ENCODE peak calls at places on chromosome 17, in five cellular contexts. S, G, F, J and N are unnamed samples. For H3K4me1 and H3K36me3, the result is how much of the 10 kb centered on the place peaks cover.

GRCh38 chr17:16003841-16004240 is 4.2 kb downstream of the TTC19 start:
- DNase-seq in S (no peak), G (no peak), F (no peak), J (no peak), N (no peak)

GRCh38 chr17:72587156-72587555 is 466.3 kb downstream of the SOX9 start:
- DNase-seq in S (no peak), G (no peak), F (no peak), J (no peak), N (no peak)

GRCh38 chr17:30379303-30380105 is 777 bp downstream of the CPD start:
- DNase-seq in S (no peak), G (no peak), F (peak), J (peak), N (no peak)

GRCh38 chr17:4199818-4200402 is 56.9 kb downstream of the CYB5D2 start:
- DNase-seq in S (no peak), G (peak), F (no peak), J (no peak), N (no peak)

GRCh38 chr17:10292057-10292931 is 80.5 kb downstream of the MYH13 start:
- DNase-seq in S (no peak), G (peak), F (peak), J (peak), N (no peak)

GRCh38 chr17:69761767-69762321 is 313.2 kb upstream of the KCNJ16 start:
- DNase-seq in S (no peak), G (peak), F (no peak), J (no peak), N (no peak)

GRCh38 chr17:49242813-49243212 is 12.2 kb upstream of the PHOSPHO1 start:
- DNase-seq in S (no peak), G (no peak), F (no peak), J (no peak), N (no peak)

GRCh38 chr17:49633762-49634486 is 44.0 kb downstream of the SPOP start:
- DNase-seq in S (no peak), G (no peak), F (no peak), J (no peak), N (no peak)

GRCh38 chr17:58402047-58402446 is 15.3 kb downstream of the RNF43 start:
- DNase-seq in S (no peak), G (no peak), F (no peak), J (no peak), N (no peak)

GRCh38 chr17:8148560-8148959 is 3.6 kb downstream of the PER1 start:
- DNase-seq in S (no peak), G (no peak), F (no peak), J (no peak), N (no peak)

GRCh38 chr17:79011451-79012147 is 2.0 kb upstream of the CANT1 start:
- DNase-seq in S (no peak), G (peak), F (no peak), J (no peak), N (no peak)

GRCh38 chr17:76843703-76844484 is 24.3 kb upstream of the MGAT5B start:
- DNase-seq in S (no peak), G (no peak), F (no peak), J (no peak), N (no peak)

GRCh38 chr17:76841776-76842405 is 26.3 kb upstream of the MGAT5B start:
- DNase-seq in S (no peak), G (no peak), F (no peak), J (no peak), N (no peak)

GRCh38 chr17:76844846-76845245 is 23.4 kb upstream of the MGAT5B start:
- DNase-seq in S (no peak), G (no peak), F (no peak), J (no peak), N (no peak)

GRCh38 chr17:76845524-76845923 is 22.7 kb upstream of the MGAT5B start:
- DNase-seq in S (no peak), G (no peak), F (no peak), J (no peak), N (no peak)

GRCh38 chr17:76844485-76844829 is 23.7 kb upstream of the MGAT5B start:
- DNase-seq in S (no peak), G (no peak), F (no peak), J (no peak), N (no peak)
- H3K4me1 ChIP-seq in S (under half), G (under half), F (under half), J (under half), N (under half)

GRCh38 chr17:35568561-35568960 is 7.9 kb upstream of the SLFN14 start:
- DNase-seq in S (peak), G (peak), F (no peak), J (no peak), N (peak)

GRCh38 chr17:35569405-35569804 is 8.8 kb upstream of the SLFN14 start:
- DNase-seq in S (no peak), G (no peak), F (no peak), J (no peak), N (no peak)

GRCh38 chr17:35566955-35567354 is 6.3 kb upstream of the SLFN14 start:
- DNase-seq in S (no peak), G (no peak), F (no peak), J (no peak), N (no peak)
- H3K27ac ChIP-seq in S (no peak), G (no peak), F (peak), J (peak), N (no peak)

GRCh38 chr17:41974658-41975057 is 8.1 kb downstream of the CNP start:
- DNase-seq in S (no peak), G (no peak), F (no peak), J (peak), N (no peak)

GRCh38 chr17:41971721-41972523 is 5.3 kb downstream of the CNP start:
- DNase-seq in S (no peak), G (no peak), F (no peak), J (peak), N (no peak)

GRCh38 chr17:41974031-41974430 is 7.4 kb downstream of the CNP start:
- DNase-seq in S (no peak), G (no peak), F (no peak), J (peak), N (no peak)

GRCh38 chr17:41973457-41973856 is 6.9 kb downstream of the CNP start:
- DNase-seq in S (no peak), G (no peak), F (no peak), J (peak), N (no peak)

GRCh38 chr17:41972571-41973411 is 6.2 kb downstream of the CNP start:
- DNase-seq in S (no peak), G (no peak), F (peak), J (peak), N (no peak)
- H3K36me3 ChIP-seq in S (half or more), G (under half), F (half or more), J (under half), N (under half)

DNA sequence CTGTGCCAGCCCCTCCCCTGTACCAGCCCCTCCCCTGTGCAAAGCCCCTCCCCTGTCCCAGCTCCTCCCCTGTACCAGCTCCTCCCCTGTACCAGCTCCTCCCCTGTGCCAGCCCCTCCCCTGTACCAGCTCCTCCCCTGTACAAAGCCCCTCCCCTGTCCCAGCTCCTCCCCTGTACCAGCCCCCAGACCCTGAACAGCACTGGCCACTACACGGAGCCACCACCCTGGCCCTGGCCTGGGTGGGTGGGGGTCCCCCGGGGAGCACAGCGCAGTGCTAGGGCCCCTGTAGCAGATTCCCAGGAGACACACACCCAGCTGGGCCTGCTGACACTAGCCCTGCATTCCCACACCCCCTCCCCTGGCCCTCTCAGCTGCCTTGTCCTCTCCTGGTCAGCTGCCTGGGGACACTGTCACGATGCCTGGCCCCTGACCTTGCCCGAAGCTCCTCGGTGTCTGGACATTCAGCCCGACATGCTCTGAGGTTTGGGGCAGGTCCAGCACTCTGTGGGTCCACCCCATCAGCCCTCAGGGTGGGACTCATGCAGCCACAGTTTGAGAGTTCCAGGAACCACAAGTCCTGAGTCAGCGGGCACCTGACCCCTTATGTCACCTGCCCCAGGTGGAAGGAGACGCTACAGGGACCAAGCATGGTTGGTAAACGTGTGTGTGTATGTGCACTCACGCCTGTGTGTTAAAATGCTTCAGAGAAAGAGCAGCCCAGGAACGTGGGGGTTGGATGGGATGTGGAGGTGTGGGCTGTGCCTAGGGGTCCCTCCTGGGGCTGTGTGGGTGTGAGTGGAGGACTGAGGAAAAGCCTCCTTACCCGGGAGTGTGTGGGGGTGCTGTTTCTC is 114.2 kb downstream of the METRNL start:
- DNase-seq in S (no peak), G (no peak), F (peak), J (peak), N (peak)
- H3K4me1 ChIP-seq in S (under half), G (under half), F (half or more), J (under half), N (under half)

GRCh38 chr17:44038604-44039007 is 23.8 kb upstream of the TMEM101 start:
- DNase-seq in S (no peak), G (no peak), F (no peak), J (peak), N (peak)
- H3K27ac ChIP-seq in S (no peak), G (no peak), F (no peak), J (peak), N (no peak)

DNA sequence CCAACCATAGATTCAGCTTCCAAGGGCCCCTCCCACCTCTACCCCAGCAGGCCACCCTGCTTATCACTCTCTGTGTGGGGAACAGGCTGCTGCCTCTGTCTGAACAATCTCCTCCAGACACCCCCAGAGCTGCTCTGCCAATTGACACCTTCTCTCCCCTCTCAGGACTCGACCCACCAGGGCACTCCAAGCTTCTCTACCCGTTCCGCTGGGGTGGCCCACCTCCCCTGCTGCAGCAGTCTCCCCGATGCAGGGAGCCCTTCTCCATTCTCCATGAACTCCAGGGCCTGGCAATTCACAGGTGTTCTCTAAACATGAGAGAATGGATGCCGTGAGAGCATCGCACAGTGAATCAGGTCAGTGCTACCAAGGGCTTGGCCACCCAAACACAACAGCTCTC is 28.3 kb upstream of the FAAP100 start:
- DNase-seq in S (no peak), G (no peak), F (no peak), J (no peak), N (no peak)
- H3K36me3 ChIP-seq in S (under half), G (under half), F (half or more), J (under half), N (under half)

GRCh38 chr17:55454906-55455474 is 33.4 kb upstream of the MMD start:
- DNase-seq in S (no peak), G (peak), F (no peak), J (no peak), N (no peak)
- H3K4me1 ChIP-seq in S (under half), G (under half), F (under half), J (under half), N (under half)